ENCODE peak calls at places on chromosomes 13 and 19, in ten cellular contexts. X is left lung, H is tibial nerve, N is progenitor cell of endocrine pancreas, T is AG04450, B is tibial artery, F is NB4, E is fibroblast of mammary gland, Z is fibroblast of lung, U is HFF-Myc. R is an unnamed sample.
A peak's percentile ranks its signal among the peaks of the same experiment; 100 is the strongest.

GRCh38 chr19:58218899-58219298 is 9.8 kb upstream of the ZNF544 start:
- DNase-seq in T (no peak), B (no peak), E (peak; percentile 34), X (no peak), N (no peak), Z (no peak), F (peak; percentile 50), U (no peak), H (no peak), R (no peak)

GRCh38 chr19:6765738-6766356 is 1.4 kb downstream of the SH2D3A start:
- DNase-seq in X (peak; percentile 93), N (peak; percentile 63), U (no peak), B (no peak), H (no peak), Z (no peak), T (no peak), E (no peak), F (no peak), R (no peak)

GRCh38 chr13:112693831-112694497 is 4.1 kb downstream of the ATP11A start:
- DNase-seq in X (no peak), N (no peak), F (peak; percentile 85), U (no peak), Z (peak; percentile 88), H (no peak), B (peak; percentile 59), T (peak; percentile 41), E (peak; percentile 83), R (peak; percentile 40)

GRCh38 chr13:32267836-32268439 is 47.2 kb downstream of the ZAR1L start:
- DNase-seq in U (no peak), N (peak; percentile 27), Z (no peak), T (no peak), E (no peak), H (no peak), X (no peak), B (no peak), F (no peak), R (no peak)

GRCh38 chr13:40388617-40389016 is 277.8 kb downstream of the FOXO1 start:
- DNase-seq in B (no peak), Z (peak; percentile 58), U (peak; percentile 47), N (no peak), F (peak; percentile 98), X (no peak), T (no peak), H (no peak), E (no peak), R (no peak)

GRCh38 chr19:31127132-31127967 is 221.9 kb downstream of the TSHZ3 start:
- DNase-seq in N (no peak), U (peak; percentile 26), T (peak; percentile 94), X (no peak), B (no peak), F (no peak), H (no peak), Z (peak; percentile 98), E (peak; percentile 89), R (peak; percentile 93)

GRCh38 chr19:55838906-55839305 is 2.6 kb downstream of the NLRP4 start:
- DNase-seq in U (no peak), B (no peak), Z (no peak), T (no peak), H (no peak), N (no peak), F (no peak), X (no peak), E (no peak), R (no peak)

GRCh38 chr19:49224856-49225255 is 67.3 kb downstream of the TRPM4 start:
- DNase-seq in U (no peak), E (peak; percentile 53), F (peak; percentile 73), N (no peak), B (no peak), Z (peak; percentile 43), X (no peak), H (no peak), T (no peak), R (no peak)

GRCh38 chr13:111342716-111343115 is 22.3 kb downstream of the TEX29 start:
- DNase-seq in T (no peak), N (no peak), H (no peak), X (no peak), E (no peak), B (no peak), Z (no peak), U (no peak), F (no peak), R (no peak)

GRCh38 chr13:111343186-111343805 is 22.9 kb downstream of the TEX29 start:
- DNase-seq in N (no peak), E (no peak), X (no peak), U (no peak), F (no peak), Z (no peak), H (no peak), T (no peak), B (no peak), R (no peak)

GRCh38 chr13:111346281-111346680 is 25.8 kb downstream of the TEX29 start:
- DNase-seq in X (no peak), F (no peak), B (no peak), Z (no peak), H (no peak), N (no peak), U (no peak), T (no peak), E (no peak), R (no peak)

GRCh38 chr13:111345682-111346081 is 25.2 kb downstream of the TEX29 start:
- DNase-seq in Z (no peak), N (no peak), T (no peak), E (no peak), B (no peak), U (no peak), H (no peak), F (no peak), X (no peak), R (no peak)

DNA sequence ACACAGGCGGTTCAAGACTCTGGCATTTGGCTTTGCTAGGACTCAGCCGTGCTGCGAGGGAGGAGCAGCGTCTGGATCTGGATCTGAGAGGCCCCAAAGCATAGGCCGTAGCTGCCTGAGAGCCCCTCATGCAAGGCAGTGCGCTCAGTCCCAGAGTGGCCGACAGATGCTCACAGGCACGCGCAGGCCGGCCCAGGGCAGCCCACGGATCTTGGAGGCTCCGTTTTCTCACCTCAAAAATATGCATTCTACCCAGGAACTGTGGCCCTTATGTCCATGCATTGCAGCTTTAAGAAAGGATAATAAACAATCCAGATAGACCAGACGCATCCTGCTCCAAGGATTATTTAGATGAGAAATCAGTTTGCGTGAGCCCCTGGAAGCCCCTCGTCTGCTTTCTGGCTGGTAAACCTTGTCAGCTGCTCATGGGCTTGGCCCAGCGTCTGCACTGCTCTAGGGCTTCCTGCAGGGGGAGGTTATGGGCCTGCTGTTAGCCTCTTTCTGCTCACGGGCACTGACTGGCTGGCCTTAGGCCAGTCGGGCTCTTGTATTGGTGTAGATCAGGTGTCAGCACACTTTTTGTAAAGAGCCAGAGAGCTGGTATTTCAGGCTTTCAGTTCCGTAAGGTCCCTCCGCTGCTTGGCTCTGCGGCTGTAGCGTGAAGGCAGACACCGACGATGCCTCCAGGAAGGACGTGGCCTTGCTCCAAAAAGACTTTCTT is 24.2 kb downstream of the TEX29 start:
- DNase-seq in H (no peak), B (no peak), N (peak; percentile 27), X (peak; percentile 82), Z (peak; percentile 65), E (peak; percentile 27), F (no peak), U (peak; percentile 72), T (peak; percentile 93), R (no peak)
- TF ChIP-seq CTCF in H (no peak), B (no peak), N (peak; percentile 52), X (peak; percentile 32), Z (peak; percentile 69), E (peak; percentile 38), F (peak; percentile 33), U (peak; percentile 74), T (peak; percentile 80), R (peak; percentile 45)

GRCh38 chr19:15644066-15644741 is 3.5 kb downstream of the CYP4F3 start:
- DNase-seq in H (no peak), B (no peak), T (no peak), U (no peak), F (no peak), E (no peak), Z (no peak), N (no peak), X (no peak), R (no peak)

GRCh38 chr19:15643387-15643786 is 2.7 kb downstream of the CYP4F3 start:
- DNase-seq in Z (no peak), F (no peak), H (no peak), B (no peak), E (no peak), U (no peak), X (no peak), T (no peak), N (no peak), R (no peak)

GRCh38 chr19:15641901-15642491 is 1.3 kb downstream of the CYP4F3 start:
- DNase-seq in E (no peak), N (no peak), Z (no peak), B (no peak), T (no peak), H (no peak), U (no peak), X (no peak), F (peak; percentile 86), R (no peak)

GRCh38 chr19:15640904-15641597 is 354 bp downstream of the CYP4F3 start:
- DNase-seq in N (no peak), U (no peak), B (no peak), T (no peak), X (no peak), F (peak; percentile 17), H (no peak), Z (no peak), E (no peak), R (no peak)

GRCh38 chr19:15642807-15643206 is 2.1 kb downstream of the CYP4F3 start:
- DNase-seq in N (no peak), X (no peak), E (no peak), H (no peak), B (no peak), T (no peak), Z (no peak), U (no peak), F (no peak), R (no peak)
- TF ChIP-seq CTCF in N (no peak), X (no peak), E (no peak), H (no peak), B (no peak), T (no peak), Z (no peak), U (no peak), F (no peak), R (no peak)

DNA sequence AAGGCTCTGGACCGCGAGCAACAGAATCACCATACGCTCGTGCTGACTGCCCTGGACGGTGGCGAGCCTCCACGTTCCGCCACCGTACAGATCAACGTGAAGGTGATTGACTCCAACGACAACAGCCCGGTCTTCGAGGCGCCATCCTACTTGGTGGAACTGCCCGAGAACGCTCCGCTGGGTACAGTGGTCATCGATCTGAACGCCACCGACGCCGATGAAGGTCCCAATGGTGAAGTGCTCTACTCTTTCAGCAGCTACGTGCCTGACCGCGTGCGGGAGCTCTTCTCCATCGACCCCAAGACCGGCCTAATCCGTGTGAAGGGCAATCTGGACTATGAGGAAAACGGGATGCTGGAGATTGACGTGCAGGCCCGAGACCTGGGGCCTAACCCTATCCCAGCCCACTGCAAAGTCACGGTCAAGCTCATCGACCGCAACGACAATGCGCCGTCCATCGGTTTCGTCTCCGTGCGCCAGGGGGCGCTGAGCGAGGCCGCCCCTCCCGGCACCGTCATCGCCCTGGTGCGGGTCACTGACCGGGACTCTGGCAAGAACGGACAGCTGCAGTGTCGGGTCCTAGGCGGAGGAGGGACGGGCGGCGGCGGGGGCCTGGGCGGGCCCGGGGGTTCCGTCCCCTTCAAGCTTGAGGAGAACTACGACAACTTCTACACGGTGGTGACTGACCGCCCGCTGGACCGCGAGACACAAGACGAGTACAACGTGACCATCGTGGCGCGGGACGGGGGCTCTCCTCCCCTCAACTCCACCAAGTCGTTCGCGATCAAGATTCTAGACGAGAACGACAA is 1.8 kb downstream of the PCDH17 start:
- DNase-seq in U (no peak), F (no peak), E (no peak), N (peak; percentile 52), H (no peak), B (peak; percentile 82), T (no peak), X (peak; percentile 80), Z (peak; percentile 50), R (no peak)
- TF ChIP-seq CTCF in U (peak; percentile 28), F (no peak), E (peak; percentile 15), N (peak; percentile 64), H (peak; percentile 60), B (peak; percentile 25), T (no peak), X (peak; percentile 48), Z (peak; percentile 51), R (peak; percentile 58)

DNA sequence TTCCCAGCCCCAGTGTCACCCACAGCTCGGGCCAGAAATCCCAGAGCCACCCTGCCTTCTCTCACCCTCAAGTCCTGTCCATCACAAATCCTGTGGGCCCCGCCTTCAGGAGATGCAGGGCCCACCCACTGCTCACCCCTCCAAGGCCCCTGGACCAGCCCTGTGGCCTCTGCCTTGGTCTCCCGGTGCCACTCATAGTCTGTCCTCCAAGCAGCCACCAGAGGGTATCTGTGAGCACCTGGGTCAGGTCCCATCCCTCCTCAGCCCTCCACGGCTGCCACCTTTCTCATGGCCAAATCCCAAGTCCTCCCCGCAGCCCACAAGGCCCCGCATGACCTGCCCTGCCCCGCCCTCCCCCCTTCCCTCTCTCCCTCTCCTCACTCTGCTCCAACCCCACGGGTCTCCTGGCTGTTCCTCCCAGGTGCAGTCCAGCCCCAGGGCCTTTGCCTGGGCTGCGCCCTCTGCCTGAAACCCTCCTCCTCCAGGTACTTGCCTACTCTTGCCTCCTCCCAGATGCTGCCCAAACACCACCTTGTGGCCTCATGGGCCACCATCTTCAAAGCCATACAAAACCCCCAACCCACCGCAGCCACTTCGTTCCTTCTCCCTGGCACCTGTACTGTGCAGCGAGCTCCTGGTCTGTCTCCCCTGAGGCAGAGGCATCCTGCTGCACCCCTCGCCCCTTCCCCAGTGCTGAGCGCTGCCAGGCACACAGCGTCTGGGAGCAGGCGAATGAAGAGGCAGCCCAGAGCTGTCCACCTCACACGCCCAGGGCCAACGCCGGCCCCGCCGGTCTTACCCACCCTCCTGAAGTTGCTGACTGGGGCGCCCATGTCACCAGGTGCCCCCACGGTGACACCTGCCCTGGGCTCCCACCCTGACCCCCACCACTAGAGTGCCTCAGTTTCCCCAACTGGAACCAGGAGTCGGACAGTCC is 13.2 kb upstream of the UQCR11 start:
- DNase-seq in N (no peak), U (no peak), E (peak; percentile 25), X (peak; percentile 73), H (no peak), Z (no peak), B (no peak), T (no peak), F (peak; percentile 28), R (no peak)
- TF ChIP-seq CTCF in N (peak; percentile 51), U (peak; percentile 24), E (peak; percentile 31), X (peak; percentile 18), H (no peak), Z (peak; percentile 42), B (peak; percentile 23), T (peak; percentile 30), F (peak; percentile 21), R (peak; percentile 45)